ENCODE peak calls at places on chromosomes 13 and 19, in five cellular contexts. One of them, this sample, is unnamed.

GRCh38 chr19:8044018-8044417 is 8.5 kb upstream of the CCL25 start:
- DNase-seq in heart right ventricle: no peak
- DNase-seq in Peyer's patch: no peak
- DNase-seq in WERI-Rb-1: no peak
- DNase-seq in BJ: no peak
- DNase-seq in this sample: no peak

GRCh38 chr19:16867211-16867610 is 21.6 kb upstream of the F2RL3 start:
- DNase-seq in heart right ventricle: no peak
- DNase-seq in Peyer's patch: no peak
- DNase-seq in WERI-Rb-1: no peak
- DNase-seq in BJ: no peak
- DNase-seq in this sample: no peak

GRCh38 chr19:1582201-1582600 is 10.5 kb downstream of the MBD3 start:
- DNase-seq in heart right ventricle: no peak
- DNase-seq in Peyer's patch: no peak
- DNase-seq in WERI-Rb-1: no peak
- DNase-seq in BJ: no peak
- DNase-seq in this sample: no peak

GRCh38 chr13:23934481-23934880 is 37.2 kb upstream of the C1QTNF9B start:
- DNase-seq in heart right ventricle: no peak
- DNase-seq in Peyer's patch: no peak
- DNase-seq in WERI-Rb-1: no peak
- DNase-seq in BJ: no peak
- DNase-seq in this sample: no peak

GRCh38 chr13:51000576-51001260 is 91.1 kb downstream of the RNASEH2B start:
- DNase-seq in heart right ventricle: no peak
- DNase-seq in Peyer's patch: no peak
- DNase-seq in WERI-Rb-1: no peak
- DNase-seq in BJ: no peak
- DNase-seq in this sample: no peak

GRCh38 chr13:73995752-73996151 is 138.5 kb downstream of the KLF12 start:
- DNase-seq in heart right ventricle: no peak
- DNase-seq in Peyer's patch: no peak
- DNase-seq in WERI-Rb-1: no peak
- DNase-seq in BJ: no peak
- DNase-seq in this sample: no peak

GRCh38 chr19:15452111-15453047 is 2.6 kb upstream of the WIZ start:
- DNase-seq in heart right ventricle: peak
- DNase-seq in Peyer's patch: peak
- DNase-seq in WERI-Rb-1: peak
- DNase-seq in BJ: peak
- DNase-seq in this sample: peak

GRCh38 chr19:38660724-38661123 is 13.3 kb downstream of the ACTN4 start:
- DNase-seq in heart right ventricle: no peak
- DNase-seq in Peyer's patch: no peak
- DNase-seq in WERI-Rb-1: no peak
- DNase-seq in BJ: no peak
- DNase-seq in this sample: no peak

GRCh38 chr19:16266586-16266942 is 58.1 kb upstream of the KLF2 start:
- DNase-seq in heart right ventricle: no peak
- DNase-seq in Peyer's patch: no peak
- DNase-seq in WERI-Rb-1: no peak
- DNase-seq in BJ: no peak
- DNase-seq in this sample: no peak

GRCh38 chr19:6589711-6590457 is 1.1 kb downstream of the CD70 start:
- DNase-seq in heart right ventricle: no peak
- DNase-seq in Peyer's patch: no peak
- DNase-seq in WERI-Rb-1: no peak
- DNase-seq in BJ: no peak
- DNase-seq in this sample: no peak

GRCh38 chr19:6730153-6730804 is 7.1 kb downstream of the GPR108 start:
- DNase-seq in heart right ventricle: no peak
- DNase-seq in Peyer's patch: peak
- DNase-seq in WERI-Rb-1: peak
- DNase-seq in BJ: no peak
- DNase-seq in this sample: no peak

GRCh38 chr13:52158629-52159158 is 703 bp downstream of the NEK3 start:
- DNase-seq in heart right ventricle: peak
- DNase-seq in Peyer's patch: peak
- DNase-seq in WERI-Rb-1: peak
- DNase-seq in BJ: no peak
- DNase-seq in this sample: no peak

GRCh38 chr19:56840452-56841193 is at the start of the genes PEG3 and ZIM2:
- DNase-seq in heart right ventricle: peak
- DNase-seq in Peyer's patch: peak
- DNase-seq in WERI-Rb-1: peak
- DNase-seq in BJ: no peak
- DNase-seq in this sample: no peak

GRCh38 chr19:54530866-54531265 is 28.2 kb downstream of the LAIR2 start:
- DNase-seq in heart right ventricle: no peak
- DNase-seq in Peyer's patch: no peak
- DNase-seq in WERI-Rb-1: no peak
- DNase-seq in BJ: no peak
- DNase-seq in this sample: no peak
- TF ChIP-seq CTCF in heart right ventricle: no peak
- TF ChIP-seq CTCF in Peyer's patch: no peak
- TF ChIP-seq CTCF in WERI-Rb-1: no peak
- TF ChIP-seq CTCF in BJ: no peak
- TF ChIP-seq CTCF in this sample: no peak

GRCh38 chr13:38670627-38671026 is 16.2 kb upstream of the FREM2 start:
- DNase-seq in heart right ventricle: no peak
- DNase-seq in Peyer's patch: no peak
- DNase-seq in WERI-Rb-1: no peak
- DNase-seq in BJ: no peak
- DNase-seq in this sample: no peak
- TF ChIP-seq CTCF in heart right ventricle: no peak
- TF ChIP-seq CTCF in Peyer's patch: no peak
- TF ChIP-seq CTCF in WERI-Rb-1: no peak
- TF ChIP-seq CTCF in BJ: no peak
- TF ChIP-seq CTCF in this sample: no peak

GRCh38 chr19:48332662-48333466 is 7.5 kb downstream of the EMP3 start:
- DNase-seq in heart right ventricle: peak
- DNase-seq in Peyer's patch: peak
- DNase-seq in WERI-Rb-1: peak
- DNase-seq in BJ: peak
- DNase-seq in this sample: peak

GRCh38 chr19:48332351-48332661 is 7.0 kb downstream of the EMP3 start:
- DNase-seq in heart right ventricle: no peak
- DNase-seq in Peyer's patch: no peak
- DNase-seq in WERI-Rb-1: no peak
- DNase-seq in BJ: no peak
- DNase-seq in this sample: no peak

GRCh38 chr19:48329167-48329891 is 4.0 kb downstream of the EMP3 start:
- DNase-seq in heart right ventricle: no peak
- DNase-seq in Peyer's patch: peak
- DNase-seq in WERI-Rb-1: no peak
- DNase-seq in BJ: no peak
- DNase-seq in this sample: no peak

GRCh38 chr19:48330012-48330681 is 4.8 kb downstream of the EMP3 start:
- DNase-seq in heart right ventricle: peak
- DNase-seq in Peyer's patch: peak
- DNase-seq in WERI-Rb-1: peak
- DNase-seq in BJ: no peak
- DNase-seq in this sample: peak

DNA sequence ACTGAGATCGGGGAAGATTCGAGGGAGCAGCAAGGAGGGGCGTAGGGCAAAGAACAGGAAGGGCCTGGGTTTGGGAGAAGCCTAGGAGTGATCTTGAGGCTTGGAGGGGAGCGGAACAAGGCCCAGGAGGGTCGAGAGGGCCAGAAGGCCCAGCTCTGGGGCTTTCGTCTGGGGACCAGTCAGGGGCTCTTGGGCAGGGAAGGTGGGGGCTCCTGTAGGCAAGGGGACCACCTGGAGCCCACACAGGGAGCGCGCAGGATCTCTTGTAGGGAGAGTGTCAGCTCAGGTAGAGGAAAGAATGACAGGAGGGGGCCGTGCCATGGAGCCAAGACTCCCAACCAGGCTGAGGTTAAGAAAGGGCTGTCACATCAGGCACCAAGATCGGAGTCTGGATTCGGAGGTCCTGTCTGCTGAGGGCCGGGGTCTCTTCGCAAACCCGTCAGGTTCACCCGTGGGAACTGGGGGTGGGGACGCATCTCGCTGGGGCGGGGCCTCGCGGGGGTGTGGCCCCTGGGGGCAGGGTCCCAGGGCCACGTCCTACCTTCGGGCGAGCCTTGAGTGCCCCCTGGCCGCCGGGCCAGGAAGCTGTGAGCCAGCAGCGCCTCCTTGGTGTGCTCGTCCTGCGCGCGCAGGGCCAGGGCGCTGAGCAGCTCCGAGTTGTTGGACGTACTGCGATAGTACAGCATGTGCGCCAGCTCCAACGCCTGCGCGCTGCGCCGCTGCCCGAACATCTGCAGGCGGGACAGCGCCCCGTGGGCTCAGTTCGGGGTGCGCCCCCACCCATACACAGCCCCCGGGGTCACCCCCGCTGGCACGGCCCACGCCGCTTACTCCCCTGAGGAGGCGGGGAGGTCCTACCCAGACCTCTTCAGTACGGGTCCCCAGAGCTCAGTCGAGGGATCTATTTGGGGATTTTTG is 8.4 kb downstream of the EMP3 start:
- DNase-seq in heart right ventricle: peak
- DNase-seq in Peyer's patch: peak
- DNase-seq in WERI-Rb-1: peak
- DNase-seq in BJ: peak
- DNase-seq in this sample: peak
- TF ChIP-seq CTCF in heart right ventricle: peak
- TF ChIP-seq CTCF in Peyer's patch: peak
- TF ChIP-seq CTCF in WERI-Rb-1: peak
- TF ChIP-seq CTCF in BJ: peak
- TF ChIP-seq CTCF in this sample: peak

GRCh38 chr19:13526552-13526951 is 20.3 kb upstream of the CACNA1A start:
- DNase-seq in heart right ventricle: no peak
- DNase-seq in Peyer's patch: no peak
- DNase-seq in WERI-Rb-1: no peak
- DNase-seq in BJ: no peak
- DNase-seq in this sample: no peak
- TF ChIP-seq CTCF in heart right ventricle: no peak
- TF ChIP-seq CTCF in Peyer's patch: no peak
- TF ChIP-seq CTCF in WERI-Rb-1: peak
- TF ChIP-seq CTCF in BJ: peak
- TF ChIP-seq CTCF in this sample: no peak

This sample was measured in mesothelial cell of epicardium.